ENCODE peak calls at places on chromosomes 6 and 20, in eight cellular contexts. Z, S, Q, M, P, W, D and H are unnamed samples.

GRCh38 chr6:139588076-139588639 is 213.7 kb upstream of the CITED2 start:
- DNase-seq in Z (peak), S (no peak), Q (no peak), M (peak), P (no peak), W (no peak), D (peak), H (no peak)

GRCh38 chr6:125111219-125111983 is 42.2 kb upstream of the TPD52L1 start:
- DNase-seq in Z (no peak), S (no peak), Q (no peak), M (no peak), P (no peak), W (no peak), D (no peak), H (no peak)

GRCh38 chr20:37361336-37361735 is 15.4 kb downstream of the SRC start:
- DNase-seq in Z (no peak), S (no peak), Q (peak), M (no peak), P (peak), W (no peak), D (no peak), H (no peak)

GRCh38 chr20:31538327-31538726 is 24.1 kb downstream of the HM13 start:
- DNase-seq in Z (no peak), S (no peak), Q (no peak), M (no peak), P (no peak), W (no peak), D (no peak), H (no peak)

GRCh38 chr6:29723666-29724588 is 693 bp downstream of the HLA-F start:
- DNase-seq in Z (no peak), S (peak), Q (peak), M (no peak), P (peak), W (peak), D (no peak), H (no peak)

GRCh38 chr6:123393333-123393732 is 243.4 kb downstream of the TRDN start:
- DNase-seq in Z (peak), S (no peak), Q (no peak), M (peak), P (no peak), W (no peak), D (peak), H (no peak)

GRCh38 chr20:24448170-24448569 is 21.3 kb upstream of the SYNDIG1 start:
- DNase-seq in Z (no peak), S (no peak), Q (no peak), M (no peak), P (no peak), W (no peak), D (no peak), H (no peak)

GRCh38 chr20:37897008-37897548 is 5.8 kb upstream of the VSTM2L start:
- DNase-seq in Z (no peak), S (no peak), Q (no peak), M (no peak), P (no peak), W (no peak), D (peak), H (no peak)

GRCh38 chr6:71420693-71421328 is 132.2 kb downstream of the OGFRL1 start:
- DNase-seq in Z (peak), S (peak), Q (peak), M (peak), P (peak), W (no peak), D (peak), H (peak)

GRCh38 chr6:152726313-152726712 is 24.3 kb upstream of the VIP start:
- DNase-seq in Z (no peak), S (no peak), Q (no peak), M (no peak), P (no peak), W (no peak), D (no peak), H (no peak)

GRCh38 chr6:106025655-106026054 is 60.5 kb upstream of the PRDM1 start:
- DNase-seq in Z (no peak), S (no peak), Q (no peak), M (no peak), P (no peak), W (no peak), D (peak), H (no peak)

GRCh38 chr6:150878347-150879213 is 13.1 kb downstream of the MTHFD1L start:
- DNase-seq in Z (no peak), S (no peak), Q (no peak), M (no peak), P (no peak), W (no peak), D (no peak), H (no peak)

GRCh38 chr6:157536218-157536534 is 155.2 kb downstream of the ZDHHC14 start:
- DNase-seq in Z (no peak), S (no peak), Q (no peak), M (no peak), P (no peak), W (no peak), D (no peak), H (no peak)

GRCh38 chr20:50558483-50558925 is 48.3 kb downstream of the PTPN1 start:
- DNase-seq in Z (no peak), S (no peak), Q (no peak), M (no peak), P (no peak), W (no peak), D (peak), H (no peak)

GRCh38 chr6:4912559-4912958 is 91.3 kb downstream of the RPP40 start:
- DNase-seq in Z (no peak), S (no peak), Q (no peak), M (no peak), P (no peak), W (no peak), D (no peak), H (no peak)

GRCh38 chr6:137706065-137706422 is 161.0 kb upstream of the TNFAIP3 start:
- DNase-seq in Z (no peak), S (no peak), Q (no peak), M (no peak), P (no peak), W (no peak), D (no peak), H (no peak)

GRCh38 chr20:7237251-7237650 is 469.8 kb downstream of the BMP2 start:
- DNase-seq in Z (no peak), S (no peak), Q (no peak), M (no peak), P (no peak), W (no peak), D (no peak), H (no peak)

GRCh38 chr6:107082045-107082444 is 33.3 kb downstream of the BEND3 start:
- DNase-seq in Z (no peak), S (no peak), Q (no peak), M (no peak), P (no peak), W (no peak), D (no peak), H (no peak)

GRCh38 chr6:126293891-126294524 is 45.9 kb upstream of the CENPW start:
- DNase-seq in Z (no peak), S (no peak), Q (no peak), M (no peak), P (no peak), W (no peak), D (no peak), H (no peak)

GRCh38 chr20:32461836-32462600 is 103.9 kb downstream of the ASXL1 start:
- DNase-seq in Z (no peak), S (no peak), Q (no peak), M (no peak), P (peak), W (no peak), D (no peak), H (no peak)

GRCh38 chr20:5095454-5095853 is 24.3 kb downstream of the PCNA start:
- DNase-seq in Z (no peak), S (no peak), Q (no peak), M (no peak), P (no peak), W (no peak), D (no peak), H (no peak)

GRCh38 chr20:46011631-46012482 is 3.1 kb downstream of the MMP9 start:
- DNase-seq in Z (no peak), S (peak), Q (peak), M (no peak), P (no peak), W (no peak), D (no peak), H (no peak)

GRCh38 chr20:33709398-33709797 is 10.7 kb downstream of the PXMP4 start:
- DNase-seq in Z (no peak), S (no peak), Q (no peak), M (no peak), P (no peak), W (no peak), D (no peak), H (no peak)

GRCh38 chr6:159989882-159990480 is 21.1 kb downstream of the IGF2R start:
- DNase-seq in Z (no peak), S (no peak), Q (no peak), M (no peak), P (no peak), W (no peak), D (peak), H (no peak)